ENCODE peak calls at places on chromosome 20, in nine cellular contexts. R is DMS53; D is endothelial cell of umbilical vein; W is HTR-8/SVneo; P is AG08396; J is NCI-H1417; Q is activated CD4-positive, CD25-positive, alpha-beta regulatory T cell treated with anti-CD3 and anti-CD28 coated beads, Interleukin-2, amount 50 U/mL, for 72 hours; I is globus pallidus; M is psoas muscle. K is an unnamed sample.

GRCh38 chr20:53751394-53752368 is 158.0 kb upstream of the ZNF217 start:
- DNase-seq in R (peak; percentile 50), D (peak; percentile 23), W (no peak), P (no peak), J (no peak), Q (no peak), I (no peak), M (no peak), K (no peak)

GRCh38 chr20:17562804-17563305 is 7.0 kb upstream of the DSTN start:
- DNase-seq in R (peak; percentile 31), D (peak; percentile 34), W (no peak), P (peak; percentile 42), J (no peak), Q (no peak), I (no peak), M (no peak), K (no peak)

GRCh38 chr20:45322952-45323383 is 14.9 kb upstream of the MATN4 start:
- DNase-seq in R (peak; percentile 86), D (peak; percentile 41), W (peak; percentile 84), P (no peak), J (no peak), Q (no peak), I (peak; percentile 84), M (peak; percentile 90), K (peak; percentile 85)

GRCh38 chr20:62782149-62782892 is 14.0 kb upstream of the MRGBP start:
- DNase-seq in R (peak; percentile 43), D (no peak), W (no peak), P (no peak), J (no peak), Q (no peak), I (no peak), M (no peak), K (peak; percentile 84)

GRCh38 chr20:39630215-39630614 is 668.1 kb downstream of the DHX35 start:
- DNase-seq in R (no peak), D (no peak), W (no peak), P (no peak), J (no peak), Q (no peak), I (no peak), M (no peak), K (no peak)

GRCh38 chr20:23049933-23050838 is 714 bp upstream of the THBD start:
- DNase-seq in R (peak; percentile 42), D (no peak), W (peak; percentile 19), P (peak; percentile 32), J (no peak), Q (no peak), I (no peak), M (peak; percentile 87), K (no peak)

GRCh38 chr20:60011512-60012507 is 53.6 kb downstream of the CDH26 start:
- DNase-seq in R (no peak), D (no peak), W (no peak), P (no peak), J (peak; percentile 20), Q (no peak), I (no peak), M (peak; percentile 54), K (peak; percentile 99)

GRCh38 chr20:4885877-4886276 is 115.4 kb downstream of the SLC23A2 start:
- DNase-seq in R (no peak), D (no peak), W (no peak), P (no peak), J (no peak), Q (no peak), I (no peak), M (no peak), K (no peak)

GRCh38 chr20:911882-912600 is 4.1 kb downstream of the ANGPT4 start:
- DNase-seq in R (peak; percentile 17), D (no peak), W (no peak), P (no peak), J (no peak), Q (no peak), I (no peak), M (no peak), K (no peak)

GRCh38 chr20:45306431-45306982 is at the start of gene RBPJL:
- DNase-seq in R (peak; percentile 55), D (no peak), W (no peak), P (peak; percentile 63), J (no peak), Q (peak; percentile 67), I (no peak), M (no peak), K (peak; percentile 19)

GRCh38 chr20:19565721-19566120 is 192.3 kb upstream of the RIN2 start:
- DNase-seq in R (no peak), D (no peak), W (no peak), P (no peak), J (no peak), Q (no peak), I (no peak), M (no peak), K (no peak)

GRCh38 chr20:46139908-46140482 is 21.9 kb downstream of the CD40 start:
- DNase-seq in R (no peak), D (no peak), W (no peak), P (no peak), J (peak; percentile 90), Q (no peak), I (no peak), M (no peak), K (no peak)

GRCh38 chr20:15555913-15556312 is 1017.3 kb downstream of the KIF16B start:
- DNase-seq in R (no peak), D (no peak), W (no peak), P (no peak), J (no peak), Q (no peak), I (no peak), M (no peak), K (peak; percentile 95)

GRCh38 chr20:1119128-1119505 is 715 bp downstream of the PSMF1 start:
- DNase-seq in R (peak; percentile 35), D (peak; percentile 3), W (no peak), P (no peak), J (no peak), Q (no peak), I (no peak), M (no peak), K (no peak)

GRCh38 chr20:49668181-49668877 is 45.3 kb downstream of the B4GALT5 start:
- DNase-seq in R (no peak), D (no peak), W (no peak), P (no peak), J (no peak), Q (peak; percentile 43), I (no peak), M (no peak), K (peak; percentile 63)

GRCh38 chr20:44810391-44811149 is at the start of gene RIMS4:
- DNase-seq in R (peak; percentile 65), D (no peak), W (peak; percentile 62), P (no peak), J (peak; percentile 20), Q (no peak), I (no peak), M (no peak), K (peak; percentile 72)

GRCh38 chr20:25739615-25740320 is 43.1 kb upstream of the ZNF337 start:
- DNase-seq in R (peak; percentile 38), D (peak; percentile 32), W (peak; percentile 8), P (no peak), J (no peak), Q (no peak), I (no peak), M (no peak), K (no peak)

GRCh38 chr20:48025061-48025515 is 239.8 kb upstream of the SULF2 start:
- DNase-seq in R (no peak), D (no peak), W (no peak), P (no peak), J (no peak), Q (no peak), I (peak; percentile 11), M (peak; percentile 73), K (peak; percentile 47)

GRCh38 chr20:20070871-20071726 is 18.8 kb downstream of the CFAP61 start:
- DNase-seq in R (no peak), D (no peak), W (no peak), P (no peak), J (no peak), Q (no peak), I (no peak), M (no peak), K (no peak)

GRCh38 chr20:50550531-50550930 is 40.3 kb downstream of the PTPN1 start:
- DNase-seq in R (no peak), D (no peak), W (no peak), P (no peak), J (peak; percentile 66), Q (no peak), I (no peak), M (no peak), K (no peak)

GRCh38 chr20:50144362-50144761 is 9.2 kb downstream of the PEDS1 start:
- DNase-seq in R (no peak), D (peak; percentile 40), W (no peak), P (peak; percentile 81), J (no peak), Q (no peak), I (no peak), M (peak; percentile 83), K (no peak)

GRCh38 chr20:40090236-40090635 is 598.8 kb downstream of the MAFB start:
- DNase-seq in R (no peak), D (no peak), W (no peak), P (no peak), J (no peak), Q (no peak), I (no peak), M (no peak), K (no peak)

GRCh38 chr20:46572790-46573189 is 22.3 kb upstream of the OCSTAMP start:
- DNase-seq in R (no peak), D (peak; percentile 2), W (no peak), P (no peak), J (no peak), Q (no peak), I (no peak), M (no peak), K (no peak)

GRCh38 chr20:34115232-34115631 is 3.2 kb upstream of the EIF2S2 start:
- DNase-seq in R (no peak), D (no peak), W (no peak), P (no peak), J (no peak), Q (no peak), I (no peak), M (no peak), K (no peak)

GRCh38 chr20:47273591-47274235 is 82.8 kb downstream of the ZMYND8 start:
- DNase-seq in R (no peak), D (no peak), W (no peak), P (no peak), J (no peak), Q (no peak), I (no peak), M (no peak), K (no peak)